ENCODE peak calls at places on chromosomes 7 and 10, in ten cellular contexts. E is H9, O is astrocyte of the spinal cord, R is hepatocyte, F is spleen, K is testis, Y is sigmoid colon, N is mucosa of descending colon, S is neural progenitor cell, Z is HFFc6. T is an unnamed sample.

GRCh38 chr10:26627320-26627719 is 70.2 kb upstream of the PDSS1 start:
- DNase-seq in N (no peak), S (no peak), K (no peak), O (no peak), Y (no peak), R (peak), E (peak), F (no peak), Z (no peak), T (peak)

GRCh38 chr10:130739016-130739756 is 572.3 kb downstream of the TCERG1L start:
- DNase-seq in E (no peak), Y (peak), K (no peak), F (peak), N (no peak), Z (no peak), S (no peak), R (no peak), O (no peak), T (no peak)

GRCh38 chr10:74543276-74543675 is 283.1 kb upstream of the KAT6B start:
- DNase-seq in F (no peak), Z (no peak), E (no peak), O (no peak), Y (no peak), R (no peak), N (no peak), K (no peak), S (no peak), T (no peak)

GRCh38 chr7:28990200-28990960 is 32.2 kb upstream of the TRIL start:
- DNase-seq in S (peak), F (no peak), O (no peak), E (no peak), N (no peak), Y (no peak), K (no peak), Z (no peak), R (no peak), T (peak)

GRCh38 chr7:149133311-149133710 is 7.2 kb upstream of the ZNF425 start:
- DNase-seq in O (no peak), K (no peak), Z (no peak), Y (peak), E (no peak), F (no peak), R (no peak), S (no peak), N (no peak), T (no peak)

GRCh38 chr10:79072994-79073654 is 4.4 kb downstream of the ZMIZ1 start:
- DNase-seq in S (no peak), E (no peak), Z (peak), F (no peak), Y (no peak), K (no peak), R (no peak), N (no peak), O (no peak), T (no peak)

GRCh38 chr7:48168159-48168558 is 3.1 kb upstream of the ABCA13 start:
- DNase-seq in S (no peak), N (no peak), Z (peak), O (peak), F (no peak), E (no peak), R (no peak), Y (no peak), K (no peak), T (no peak)

GRCh38 chr10:6445671-6446278 is 134.3 kb downstream of the PRKCQ start:
- DNase-seq in N (peak), F (peak), Y (no peak), K (peak), E (peak), S (peak), Z (peak), R (peak), O (peak), T (peak)

GRCh38 chr10:3482200-3482993 is 302.6 kb downstream of the KLF6 start:
- DNase-seq in O (peak), Z (peak), F (no peak), R (peak), N (peak), S (peak), E (no peak), K (peak), Y (peak), T (no peak)

GRCh38 chr7:26202019-26202985 is 757 bp downstream of the CBX3 start:
- DNase-seq in O (peak), Z (no peak), F (peak), S (peak), E (no peak), N (peak), R (peak), Y (peak), K (peak), T (peak)

GRCh38 chr10:9342865-9343450 is 1288.5 kb downstream of the GATA3 start:
- DNase-seq in N (no peak), O (peak), F (no peak), Z (peak), Y (no peak), R (peak), E (no peak), S (peak), K (peak), T (no peak)

GRCh38 chr7:90595801-90596683 is at the start of gene CDK14:
- DNase-seq in N (peak), R (peak), K (peak), Y (peak), Z (peak), O (peak), S (peak), E (peak), F (peak), T (peak)

GRCh38 chr10:71643904-71644303 is 75.7 kb downstream of the C10orf105 start:
- DNase-seq in Z (no peak), O (no peak), E (no peak), N (no peak), K (no peak), F (no peak), R (no peak), Y (no peak), S (no peak), T (no peak)

GRCh38 chr7:120272896-120273475 is at the start of gene KCND2:
- DNase-seq in Z (no peak), F (no peak), S (peak), K (peak), R (peak), Y (no peak), O (no peak), E (peak), N (no peak), T (peak)

GRCh38 chr7:42932861-42933591 is 850 bp downstream of the MRPL32 start:
- DNase-seq in R (peak), S (peak), F (no peak), Y (no peak), Z (no peak), K (peak), N (peak), O (peak), E (no peak), T (peak)

GRCh38 chr7:36563706-36564325 is 160.5 kb downstream of the AOAH start:
- DNase-seq in Z (no peak), R (no peak), Y (no peak), O (no peak), E (no peak), S (no peak), F (no peak), N (no peak), K (no peak), T (no peak)

GRCh38 chr10:71711052-71711623 is 8.4 kb downstream of the C10orf105 start:
- DNase-seq in K (no peak), Y (no peak), S (no peak), O (no peak), F (no peak), N (no peak), Z (no peak), E (no peak), R (no peak), T (no peak)

GRCh38 chr7:81487512-81487911 is 282.3 kb downstream of the HGF start:
- DNase-seq in Y (no peak), R (no peak), E (no peak), O (no peak), N (no peak), K (no peak), Z (no peak), S (no peak), F (no peak), T (no peak)

GRCh38 chr7:20647908-20648776 is 32.7 kb downstream of the ABCB5 start:
- DNase-seq in O (peak), Z (no peak), K (peak), R (peak), N (no peak), Y (no peak), E (peak), F (no peak), S (peak), T (no peak)

GRCh38 chr10:124535731-124536495 is 74.3 kb downstream of the LHPP start:
- DNase-seq in S (no peak), K (no peak), F (no peak), N (no peak), R (no peak), Y (no peak), Z (no peak), E (peak), O (no peak), T (no peak)

GRCh38 chr10:73117976-73118743 is 7.9 kb downstream of the NUDT13 start:
- DNase-seq in K (no peak), E (no peak), F (no peak), O (peak), S (no peak), R (peak), Y (no peak), Z (peak), N (no peak), T (no peak)

GRCh38 chr10:121069061-121069850 is 218.1 kb downstream of the WDR11 start:
- DNase-seq in Y (no peak), R (no peak), S (no peak), Z (no peak), F (no peak), N (no peak), K (no peak), E (no peak), O (peak), T (no peak)

GRCh38 chr7:92446869-92447238 is 428 bp upstream of the GATAD1 start:
- DNase-seq in F (peak), E (no peak), S (no peak), Z (no peak), R (no peak), K (peak), N (no peak), Y (peak), O (no peak), T (no peak)

DNA sequence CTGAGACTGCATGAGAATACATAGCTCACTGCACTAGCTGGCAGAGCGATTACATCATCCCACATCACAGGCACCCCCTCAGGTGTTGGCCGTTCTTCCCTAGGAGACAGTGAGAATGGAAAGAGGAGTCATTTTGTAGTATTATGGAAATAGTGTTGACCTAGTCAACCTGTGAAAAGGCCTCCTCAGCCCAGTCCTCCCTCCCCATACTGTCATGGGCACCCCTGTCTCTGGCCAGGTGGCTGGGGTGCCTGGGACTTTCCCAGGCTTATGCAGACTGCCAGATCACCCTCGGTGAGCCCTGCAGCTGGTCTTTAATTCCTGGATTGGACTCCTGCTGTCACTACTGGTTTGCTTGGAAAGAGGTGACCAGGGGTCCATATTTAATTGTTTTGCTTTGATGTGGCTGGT is 4.0 kb downstream of the INPP5A start:
- DNase-seq in Z (no peak), K (no peak), F (peak), O (no peak), E (no peak), Y (peak), R (no peak), N (peak), S (no peak), T (no peak)
- TF ChIP-seq CTCF in Z (no peak), K (no peak), F (no peak), O (no peak), E (no peak), Y (no peak), R (no peak), N (no peak), S (no peak), T (no peak)

GRCh38 chr10:60238408-60239100 is 151.1 kb downstream of the ANK3 start:
- DNase-seq in E (peak), S (peak), K (no peak), Z (peak), Y (no peak), F (no peak), R (peak), N (no peak), O (peak), T (no peak)
- TF ChIP-seq CTCF in E (peak), S (peak), K (no peak), Z (peak), Y (no peak), F (peak), R (peak), N (no peak), O (peak), T (no peak)

GRCh38 chr7:134355925-134356324 is 39.2 kb upstream of the SLC35B4 start:
- DNase-seq in S (no peak), R (no peak), E (no peak), N (peak), Y (no peak), O (no peak), K (peak), F (no peak), Z (no peak), T (no peak)
- TF ChIP-seq CTCF in S (no peak), R (no peak), E (no peak), N (no peak), Y (no peak), O (no peak), K (no peak), F (no peak), Z (no peak), T (no peak)

GRCh38 chr7:39434012-39434411 is 132.2 kb upstream of the YAE1 start:
- DNase-seq in O (no peak), Z (no peak), N (no peak), K (no peak), F (no peak), R (no peak), E (no peak), Y (no peak), S (peak), T (no peak)

GRCh38 chr7:39432807-39433416 is 133.3 kb upstream of the YAE1 start:
- DNase-seq in F (no peak), Z (no peak), O (no peak), K (no peak), R (no peak), N (no peak), Y (no peak), S (no peak), E (no peak), T (no peak)

GRCh38 chr7:39431242-39431641 is 135.0 kb upstream of the YAE1 start:
- DNase-seq in F (no peak), N (no peak), Z (no peak), E (no peak), S (no peak), R (no peak), Y (no peak), K (no peak), O (no peak), T (no peak)

GRCh38 chr7:39432368-39432767 is 133.8 kb upstream of the YAE1 start:
- DNase-seq in Z (no peak), N (no peak), R (no peak), Y (no peak), K (no peak), S (peak), E (no peak), O (no peak), F (no peak), T (no peak)

DNA sequence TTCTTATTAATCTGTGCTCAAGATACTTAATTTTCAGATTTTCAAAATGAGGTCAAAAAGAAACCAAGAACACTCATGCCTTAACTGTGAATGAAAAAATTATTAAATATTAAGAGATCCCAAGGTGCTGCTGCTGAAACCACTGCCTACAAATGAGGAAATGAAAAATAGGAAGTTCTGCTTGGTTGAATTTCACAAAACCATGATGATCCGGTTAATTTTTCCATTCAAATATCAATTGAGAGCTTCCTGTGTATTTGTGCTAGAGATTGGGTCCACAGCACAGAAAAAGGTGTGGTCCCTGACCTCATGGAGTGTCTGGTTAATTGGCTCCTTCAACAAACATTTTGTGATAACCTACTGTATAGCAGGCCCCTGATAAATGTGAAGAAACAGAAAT is 132.7 kb upstream of the YAE1 start:
- DNase-seq in N (no peak), Y (no peak), E (no peak), Z (no peak), O (no peak), K (no peak), S (no peak), R (no peak), F (no peak), T (no peak)
- TF ChIP-seq CTCF in N (no peak), Y (no peak), E (no peak), Z (no peak), O (no peak), K (no peak), S (no peak), R (no peak), F (no peak), T (no peak)

GRCh38 chr7:73428697-73429005 is 4.9 kb upstream of the FZD9 start:
- DNase-seq in Z (no peak), K (no peak), E (no peak), O (no peak), S (peak), F (no peak), N (no peak), R (no peak), Y (no peak), T (no peak)

GRCh38 chr7:73429622-73430505 is 3.7 kb upstream of the FZD9 start:
- DNase-seq in F (no peak), S (no peak), R (no peak), E (no peak), K (no peak), N (no peak), Y (no peak), O (no peak), Z (no peak), T (no peak)

GRCh38 chr7:73432676-73433075 is 902 bp upstream of the FZD9 start:
- DNase-seq in F (no peak), O (no peak), E (no peak), S (no peak), R (no peak), Z (no peak), K (no peak), Y (no peak), N (no peak), T (no peak)

GRCh38 chr7:73429218-73429617 is 4.4 kb upstream of the FZD9 start:
- DNase-seq in R (peak), N (no peak), K (no peak), S (peak), Y (no peak), F (peak), E (peak), Z (no peak), O (peak), T (peak)

DNA sequence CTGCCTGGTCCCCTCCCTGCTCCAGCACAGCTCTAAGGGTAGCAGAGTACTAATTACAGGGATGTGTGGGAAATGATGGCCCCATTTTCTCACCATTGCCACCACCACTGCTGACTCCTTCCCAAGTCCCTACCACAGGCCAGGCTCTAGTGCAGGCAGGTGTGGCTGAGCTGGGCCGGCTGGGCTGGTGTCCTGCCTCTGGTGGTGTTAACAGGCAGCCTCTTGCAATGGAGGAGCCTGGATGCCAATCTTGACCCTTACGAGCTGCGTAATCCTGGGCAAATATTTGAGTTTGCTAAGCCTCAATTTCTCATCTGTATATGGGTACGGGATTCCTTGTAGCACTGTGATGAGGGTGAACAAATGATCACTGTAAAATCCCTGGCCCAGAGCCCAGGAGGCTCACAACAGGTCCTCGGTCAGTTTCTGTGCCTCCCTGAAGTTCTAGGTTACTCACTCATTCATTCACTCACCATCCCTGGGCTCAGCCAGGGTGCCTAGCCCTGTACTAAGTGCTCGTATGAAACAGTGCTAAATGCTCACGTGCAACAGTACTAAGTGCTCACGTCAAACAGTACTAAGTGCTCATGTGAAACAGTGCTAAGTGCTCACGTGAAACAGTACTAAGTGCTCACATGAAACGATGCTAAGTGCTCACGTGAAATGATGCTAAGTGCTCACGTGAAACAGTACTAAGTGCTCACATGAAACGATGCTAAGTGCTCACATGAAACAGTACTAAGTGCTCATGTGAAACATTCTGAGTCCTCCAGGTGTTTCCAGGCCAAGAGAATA is 2.3 kb upstream of the FZD9 start:
- DNase-seq in F (no peak), E (no peak), N (no peak), O (no peak), K (no peak), Y (no peak), S (no peak), Z (no peak), R (no peak), T (no peak)
- TF ChIP-seq CTCF in F (no peak), E (no peak), N (no peak), O (no peak), K (no peak), Y (no peak), S (no peak), Z (no peak), R (no peak), T (no peak)

GRCh38 chr7:24896031-24896433 is 83.9 kb downstream of the OSBPL3 start:
- DNase-seq in E (no peak), K (no peak), R (no peak), Y (no peak), F (no peak), Z (no peak), N (no peak), O (no peak), S (no peak), T (no peak)
- TF ChIP-seq CTCF in E (no peak), K (no peak), R (no peak), Y (no peak), F (peak), Z (no peak), N (no peak), O (no peak), S (no peak), T (no peak)

DNA sequence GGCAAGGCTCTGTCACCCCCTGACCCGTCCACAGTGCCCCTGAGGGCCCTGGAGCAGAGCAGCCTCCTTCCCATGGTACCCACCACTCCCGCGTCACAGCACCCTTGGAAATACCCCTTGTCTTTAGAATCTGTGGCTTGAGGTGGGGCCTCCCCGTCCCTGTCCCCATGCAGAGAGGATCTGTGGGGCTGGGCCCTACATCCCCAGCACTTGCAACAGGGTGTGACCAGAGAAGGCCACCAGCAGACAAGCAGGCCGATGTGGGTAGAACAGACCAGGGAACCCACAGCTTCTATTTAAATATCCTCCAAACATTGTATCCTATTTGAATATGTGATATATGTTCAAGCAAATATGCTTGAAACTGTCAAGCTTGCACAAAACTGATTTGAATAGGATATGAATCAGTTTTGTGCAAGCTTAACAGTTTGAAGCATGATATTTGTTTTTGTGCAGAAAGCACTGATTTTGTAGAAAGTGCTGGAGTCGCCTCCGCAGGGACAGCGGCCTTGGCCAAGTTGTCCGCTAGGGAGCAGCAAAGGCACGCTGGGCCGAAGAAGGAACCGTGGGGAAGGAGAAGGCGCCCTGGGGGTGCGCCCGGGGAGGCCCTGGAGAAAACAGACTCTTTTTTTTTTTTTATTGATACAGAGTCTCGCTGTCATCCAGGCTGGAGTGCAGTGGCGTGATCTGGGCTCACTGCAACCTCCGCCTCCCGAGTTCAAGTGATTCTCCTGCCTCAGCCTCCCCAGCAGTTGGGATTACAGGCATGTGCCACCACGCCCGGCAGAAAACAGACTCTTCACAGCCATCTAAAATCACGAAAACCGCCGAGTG is 2.2 kb downstream of the CFAP46 start:
- DNase-seq in E (peak), F (peak), S (peak), Z (no peak), K (peak), N (peak), R (peak), Y (no peak), O (peak), T (peak)
- TF ChIP-seq CTCF in E (peak), F (peak), S (peak), Z (peak), K (peak), N (peak), R (peak), Y (no peak), O (peak), T (peak)

T was measured in glutamatergic neuron.